ENCODE peak calls at places on chromosome 1, in six cellular contexts. O is heart left ventricle, T is K562, K is transverse colon, L is GM12891, I is GM12892. N is an unnamed sample.
A peak's percentile ranks its signal among the peaks of the same experiment; 100 is the strongest.

GRCh38 chr1:184075040-184076029 is 23.8 kb downstream of the TSEN15 start:
- DNase-seq in O (peak; percentile 44), I (no peak), T (peak; percentile 61), L (no peak), K (peak; percentile 15), N (no peak)

GRCh38 chr1:10658396-10659066 is 137.9 kb downstream of the CASZ1 start:
- DNase-seq in T (no peak), L (no peak), K (no peak), O (no peak), I (no peak), N (no peak)

GRCh38 chr1:240310226-240310925 is 218.7 kb downstream of the FMN2 start:
- DNase-seq in K (no peak), O (no peak), L (no peak), I (no peak), T (no peak), N (no peak)

GRCh38 chr1:207908112-207908734 is 2.7 kb downstream of the CD34 start:
- DNase-seq in T (peak; percentile 57), O (peak; percentile 50), K (no peak), I (no peak), L (no peak), N (no peak)

GRCh38 chr1:113860891-113861290 is 10.6 kb downstream of the PTPN22 start:
- DNase-seq in T (no peak), K (no peak), O (no peak), L (no peak), I (no peak), N (peak; percentile 12)

GRCh38 chr1:49098866-49099265 is 322.2 kb upstream of the BEND5 start:
- DNase-seq in L (no peak), I (no peak), O (no peak), K (no peak), T (no peak), N (no peak)

GRCh38 chr1:15869413-15869812 is 21.9 kb downstream of the SPEN start:
- DNase-seq in I (no peak), K (no peak), T (no peak), L (no peak), O (no peak), N (no peak)

GRCh38 chr1:94622757-94623156 is 81.2 kb upstream of the F3 start:
- DNase-seq in K (no peak), I (no peak), T (no peak), O (no peak), L (no peak), N (peak; percentile 67)

GRCh38 chr1:80624682-80625081 is 1176.1 kb upstream of the ADGRL2 start:
- DNase-seq in T (no peak), K (no peak), I (no peak), O (no peak), L (no peak), N (no peak)

GRCh38 chr1:212485218-212485609 is 52.5 kb downstream of the NENF start:
- DNase-seq in O (no peak), I (no peak), L (no peak), K (no peak), T (no peak), N (no peak)

GRCh38 chr1:236010443-236010842 is 54.4 kb downstream of the NID1 start:
- DNase-seq in I (no peak), K (no peak), O (no peak), T (no peak), L (no peak), N (no peak)

GRCh38 chr1:78340006-78340405 is 150.8 kb upstream of the PTGFR start:
- DNase-seq in T (no peak), L (no peak), O (no peak), I (no peak), K (no peak), N (peak; percentile 7)

GRCh38 chr1:32801096-32801713 is 16.0 kb downstream of the YARS1 start:
- DNase-seq in I (no peak), O (no peak), L (no peak), T (no peak), K (no peak), N (peak; percentile 34)

GRCh38 chr1:36771222-36771621 is 263.1 kb downstream of the GRIK3 start:
- DNase-seq in T (no peak), K (no peak), O (no peak), L (no peak), I (no peak), N (no peak)

GRCh38 chr1:20351911-20352675 is 61.4 kb downstream of the VWA5B1 start:
- DNase-seq in T (no peak), I (no peak), L (no peak), K (no peak), O (no peak), N (no peak)

GRCh38 chr1:204842892-204843291 is 27.8 kb upstream of the NFASC start:
- DNase-seq in T (no peak), O (no peak), I (no peak), K (peak; percentile 30), L (no peak), N (no peak)

GRCh38 chr1:16438516-16438915 is 1.3 kb upstream of the SPATA21 start:
- DNase-seq in K (no peak), O (no peak), T (no peak), L (no peak), I (no peak), N (no peak)

GRCh38 chr1:37509181-37509580 is 5.4 kb downstream of the MEAF6 start:
- DNase-seq in L (no peak), K (no peak), I (no peak), O (no peak), T (peak; percentile 37), N (no peak)

GRCh38 chr1:69766431-69766830 is 198.7 kb downstream of the LRRC7 start:
- DNase-seq in K (no peak), I (no peak), L (no peak), O (no peak), T (no peak), N (no peak)

GRCh38 chr1:155300553-155301329 is 497 bp downstream of the PKLR start:
- DNase-seq in I (no peak), K (peak; percentile 43), O (no peak), L (no peak), T (no peak), N (no peak)

GRCh38 chr1:155297431-155297830 is 3.8 kb downstream of the PKLR start:
- DNase-seq in O (no peak), T (no peak), K (no peak), L (no peak), I (no peak), N (no peak)

GRCh38 chr1:155304558-155305063 is 3.4 kb upstream of the PKLR start:
- DNase-seq in I (no peak), L (no peak), O (no peak), T (no peak), K (no peak), N (no peak)

GRCh38 chr1:155300024-155300423 is 1.2 kb downstream of the PKLR start:
- DNase-seq in I (no peak), L (no peak), K (no peak), O (no peak), T (no peak), N (no peak)

GRCh38 chr1:155301342-155301841 is at the start of gene PKLR:
- DNase-seq in L (no peak), T (peak; percentile 82), O (no peak), I (no peak), K (no peak), N (no peak)
- TF ChIP-seq POLR2A in L (no peak), T (peak; percentile 71), O (no peak), I (no peak), K (no peak), N (no peak)

GRCh38 chr1:216175714-216176113 is 247.5 kb downstream of the USH2A start:
- DNase-seq in T (no peak), K (no peak), O (no peak), L (no peak), I (no peak), N (peak; percentile 7)
- TF ChIP-seq POLR2A in T (no peak), K (no peak), O (no peak), L (no peak), I (no peak), N (no peak)

DNA sequence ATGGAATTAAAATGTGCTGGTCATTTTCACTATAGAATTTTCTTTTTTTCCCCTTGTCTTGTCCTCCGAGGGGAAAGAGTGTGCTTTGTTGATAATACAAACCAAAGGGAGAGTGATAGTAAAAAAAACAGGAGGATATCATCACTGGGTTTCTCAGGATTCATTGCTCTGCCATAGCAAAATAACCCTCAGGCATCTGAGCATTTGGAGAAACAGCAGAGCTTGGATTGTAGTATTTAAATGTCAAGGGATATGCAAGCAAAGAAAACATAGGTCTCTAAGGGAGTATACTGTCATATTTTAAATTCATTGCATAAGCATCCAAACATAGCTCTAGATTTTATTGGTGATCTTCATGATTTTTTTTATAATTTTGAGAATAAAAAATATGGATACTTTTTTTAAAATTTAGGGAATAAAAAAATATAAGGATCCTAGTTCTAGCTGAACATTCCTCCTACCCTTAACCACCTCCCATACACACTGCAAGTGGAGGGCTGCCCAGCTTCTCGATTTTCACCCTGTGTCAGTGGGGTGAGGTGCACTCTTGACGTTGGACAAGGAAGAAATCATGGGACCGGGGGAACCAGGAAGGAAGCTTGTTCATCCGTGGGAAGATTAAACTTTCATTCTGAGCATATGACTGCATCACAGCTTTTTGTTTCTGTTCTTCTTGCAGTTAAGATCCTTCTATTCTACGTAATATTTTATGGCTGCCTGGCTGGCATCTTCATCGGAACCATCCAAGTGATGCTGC is 4.4 kb downstream of the ATP1B1 start:
- DNase-seq in L (no peak), K (peak; percentile 35), T (no peak), I (no peak), O (peak; percentile 40), N (no peak)
- TF ChIP-seq POLR2A in L (no peak), K (peak; percentile 13), T (no peak), I (no peak), O (no peak), N (no peak)

GRCh38 chr1:118958937-118959631 is 29.1 kb downstream of the TBX15 start:
- DNase-seq in O (no peak), T (no peak), K (no peak), L (no peak), I (no peak), N (no peak)

GRCh38 chr1:118961156-118961555 is 27.0 kb downstream of the TBX15 start:
- DNase-seq in O (no peak), T (no peak), I (no peak), K (no peak), L (no peak), N (no peak)

GRCh38 chr1:118963138-118963455 is 25.0 kb downstream of the TBX15 start:
- DNase-seq in K (no peak), L (no peak), T (no peak), I (no peak), O (no peak), N (no peak)

GRCh38 chr1:118960026-118960561 is 28.0 kb downstream of the TBX15 start:
- DNase-seq in I (no peak), K (no peak), T (no peak), L (no peak), O (no peak), N (no peak)

DNA sequence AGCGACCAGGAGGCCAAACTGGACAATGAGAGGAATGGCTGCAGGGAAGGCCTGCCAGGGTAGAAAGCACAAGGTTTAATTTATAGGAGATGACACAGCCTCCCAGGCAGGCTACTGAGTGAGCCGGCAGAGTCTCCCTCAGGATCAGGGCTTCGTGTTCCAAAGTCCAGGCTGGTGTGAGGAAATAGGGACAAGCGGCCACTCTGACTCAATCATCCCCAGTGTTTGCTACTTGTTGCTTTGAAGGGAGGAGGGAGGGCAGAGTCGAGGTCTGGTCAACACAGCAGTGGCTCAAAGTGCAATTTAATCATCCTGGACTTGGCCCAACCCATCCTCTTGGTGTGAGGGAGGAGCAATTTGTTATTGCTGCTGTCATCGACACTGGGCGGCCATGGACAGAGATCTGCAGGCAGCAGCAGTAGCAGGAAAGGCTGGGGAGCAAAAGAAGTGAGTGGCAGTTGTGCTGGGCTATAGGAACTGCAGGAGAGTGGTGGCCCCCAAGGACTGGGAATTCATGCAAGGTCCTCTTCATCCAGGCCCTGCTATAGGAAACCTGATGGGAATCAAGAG is 27.5 kb downstream of the TBX15 start:
- DNase-seq in O (no peak), T (peak; percentile 55), K (peak; percentile 40), I (no peak), L (no peak), N (peak; percentile 26)
- TF ChIP-seq POLR2A in O (no peak), T (no peak), K (no peak), I (no peak), L (no peak), N (no peak)